ENCODE peak calls at places on chromosome 1, in six cellular contexts. V is body of pancreas; X is OCI-LY7; Z is ovary; C is effector memory CD4-positive, alpha-beta T cell; M is fibroblast of lung. K is an unnamed sample. For H3K4me1, the result is how much of the 10 kb centered on the place peaks cover.

GRCh38 chr1:22428672-22429071 is 23.0 kb upstream of the ZBTB40 start:
- DNase-seq in C (no peak), V (no peak), Z (no peak), M (peak), X (peak), K (no peak)

GRCh38 chr1:91526496-91526895 is 25.8 kb downstream of the CDC7 start:
- DNase-seq in C (no peak), X (no peak), M (peak), Z (no peak), V (no peak), K (no peak)

GRCh38 chr1:16967095-16967567 is 13.3 kb downstream of the MFAP2 start:
- DNase-seq in C (no peak), M (peak), Z (peak), V (no peak), X (no peak), K (peak)

GRCh38 chr1:149849246-149849946 is 50.0 kb upstream of the BOLA1 start:
- DNase-seq in X (peak), C (no peak), Z (no peak), V (no peak), M (no peak), K (no peak)

GRCh38 chr1:235083589-235084323 is 44.9 kb downstream of the TOMM20 start:
- DNase-seq in V (peak), M (peak), X (peak), Z (peak), C (peak), K (peak)

GRCh38 chr1:71557138-71557537 is 476.3 kb upstream of the ZRANB2 start:
- DNase-seq in M (peak), V (no peak), Z (no peak), X (no peak), C (no peak), K (no peak)

GRCh38 chr1:79575424-79575823 is 568.9 kb upstream of the ADGRL4 start:
- DNase-seq in Z (no peak), X (no peak), M (no peak), C (no peak), V (no peak), K (no peak)

GRCh38 chr1:237851209-237851845 is 39.4 kb downstream of the ZP4 start:
- DNase-seq in V (peak), M (peak), X (peak), Z (no peak), C (no peak), K (no peak)

GRCh38 chr1:77197351-77197750 is 21.9 kb downstream of the PIGK start:
- DNase-seq in Z (no peak), M (no peak), C (no peak), V (no peak), X (no peak), K (no peak)

GRCh38 chr1:241356187-241356518 is 852 bp downstream of the RGS7 start:
- DNase-seq in Z (no peak), V (no peak), X (no peak), C (no peak), M (no peak), K (no peak)

GRCh38 chr1:54805466-54805865 is 4.3 kb upstream of the TTC22 start:
- DNase-seq in Z (no peak), X (no peak), M (no peak), V (peak), C (no peak), K (no peak)

GRCh38 chr1:185804206-185804605 is 70.0 kb downstream of the HMCN1 start:
- DNase-seq in M (peak), V (no peak), Z (no peak), C (no peak), X (no peak), K (no peak)

GRCh38 chr1:63148825-63149645 is 173.3 kb upstream of the FOXD3 start:
- DNase-seq in V (peak), M (peak), C (no peak), Z (no peak), X (peak), K (no peak)

GRCh38 chr1:1343811-1344421 is 5.3 kb downstream of the DVL1 start:
- DNase-seq in X (no peak), M (no peak), Z (no peak), C (no peak), V (no peak), K (no peak)

GRCh38 chr1:1345384-1345783 is 3.8 kb downstream of the DVL1 start:
- DNase-seq in M (no peak), Z (no peak), V (no peak), C (no peak), X (no peak), K (no peak)

GRCh38 chr1:1346501-1346890 is 2.7 kb downstream of the DVL1 start:
- DNase-seq in Z (no peak), C (no peak), M (no peak), X (no peak), V (no peak), K (no peak)

GRCh38 chr1:1345860-1346500 is 3.2 kb downstream of the DVL1 start:
- DNase-seq in M (no peak), C (no peak), X (no peak), V (no peak), Z (no peak), K (no peak)

DNA sequence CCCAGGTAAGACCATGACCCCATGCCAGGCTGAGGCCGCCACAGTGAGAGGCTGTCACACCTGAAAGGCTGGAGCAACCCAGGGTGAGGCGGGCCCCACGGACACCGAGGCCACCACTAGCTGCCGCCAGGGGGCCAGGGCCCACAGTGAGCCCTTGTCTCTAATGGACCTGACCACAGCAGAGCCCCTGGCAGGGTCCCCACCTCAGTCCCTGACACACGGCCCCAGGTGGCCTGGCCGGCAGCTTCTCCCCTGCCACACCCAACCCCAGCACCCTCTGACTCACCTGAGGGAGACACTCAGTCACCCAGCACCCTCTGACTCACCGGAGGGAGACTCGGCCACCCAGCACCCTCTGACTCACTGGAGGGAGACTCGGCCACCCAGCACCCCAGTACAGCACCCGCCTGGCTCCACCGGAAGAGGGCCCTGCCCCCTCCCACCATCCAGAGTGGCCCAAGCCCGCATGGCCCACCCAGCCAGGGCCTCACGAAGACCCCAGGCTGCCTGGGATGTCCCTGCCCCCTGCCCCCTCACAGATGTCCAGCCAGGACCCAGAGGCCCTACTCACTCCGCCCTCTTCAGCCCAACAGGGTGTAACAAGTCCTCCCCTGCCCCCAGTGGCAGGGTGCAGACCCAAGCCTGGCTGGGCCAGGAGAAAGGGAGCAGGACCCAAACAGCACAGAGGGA is 4.4 kb downstream of the DVL1 start:
- DNase-seq in C (no peak), X (no peak), M (peak), V (peak), Z (no peak), K (no peak)
- H3K4me1 ChIP-seq in C (under half), X (under half), M (under half), V (under half), Z (under half), K (under half)

DNA sequence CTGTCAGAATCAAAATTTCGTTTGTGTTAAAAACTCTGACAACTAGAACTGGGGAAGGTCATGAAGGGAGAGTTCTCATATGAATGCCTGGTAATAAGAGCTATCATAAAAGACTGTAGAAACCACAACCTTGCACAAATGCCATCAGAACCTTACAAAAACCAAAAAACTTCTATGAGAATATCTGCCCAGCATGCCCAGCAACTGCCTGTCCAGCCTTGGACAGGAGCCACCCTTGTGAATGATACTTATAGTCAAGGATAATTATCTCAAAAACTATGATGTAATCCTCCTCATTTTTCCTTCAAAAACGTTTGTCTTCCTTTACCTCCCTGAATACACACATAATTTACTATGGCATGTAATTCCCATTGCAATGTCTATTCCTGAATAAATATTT is 53.4 kb upstream of the C1orf185 start:
- DNase-seq in C (no peak), V (no peak), Z (no peak), M (no peak), X (no peak), K (no peak)
- H3K4me1 ChIP-seq in C (under half), V (under half), Z (under half), M (under half), X (under half), K (under half)

GRCh38 chr1:6462412-6463119 is 3.4 kb downstream of the TNFRSF25 start:
- DNase-seq in C (no peak), V (no peak), M (no peak), Z (no peak), X (no peak), K (no peak)
- H3K4me1 ChIP-seq in C (half or more), V (under half), M (under half), Z (under half), X (under half), K (under half)

DNA sequence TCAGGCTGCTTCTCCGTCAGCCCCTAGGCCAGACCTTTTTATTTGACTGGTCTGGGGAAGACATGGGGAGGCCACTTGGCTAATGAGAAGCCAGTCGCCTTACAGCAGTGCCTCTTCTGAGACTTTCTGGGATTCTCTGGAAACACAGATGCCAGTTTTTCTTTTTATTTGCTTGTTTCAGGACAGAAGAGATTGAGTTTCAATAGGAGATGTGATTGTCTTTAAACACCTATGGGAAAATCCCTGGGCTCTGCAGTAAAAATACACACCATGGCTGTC is 15.4 kb upstream of the BTG2 start:
- DNase-seq in Z (no peak), X (no peak), M (no peak), V (no peak), C (no peak), K (no peak)
- H3K4me1 ChIP-seq in Z (under half), X (half or more), M (under half), V (half or more), C (under half), K (under half)

K was measured in aorta.